ENCODE peak calls at places on chromosomes 3 and 15, in seven cellular contexts. Z is A549, C is prostate gland, N is HepG2, A is GM12878, H is heart left ventricle, L is suprapubic skin. R is an unnamed sample.

GRCh38 chr3:174431717-174432116 is 427.4 kb upstream of the NAALADL2 start:
- DNase-seq in Z (no peak), H (no peak), C (no peak), N (no peak), L (no peak), A (no peak), R (no peak)

GRCh38 chr3:71051893-71052687 is 531.4 kb downstream of the FOXP1 start:
- DNase-seq in A (no peak), N (no peak), Z (no peak), H (no peak), L (no peak), C (no peak), R (no peak)

GRCh38 chr3:155308831-155309230 is 15.3 kb upstream of the STRIT1 start:
- DNase-seq in H (no peak), A (no peak), Z (no peak), L (no peak), N (no peak), C (no peak), R (no peak)

GRCh38 chr3:122936335-122936734 is 91.2 kb downstream of the SEMA5B start:
- DNase-seq in C (peak; percentile 27), L (no peak), N (no peak), A (no peak), Z (no peak), H (no peak), R (no peak)

GRCh38 chr15:73291441-73291840 is 77.3 kb downstream of the HCN4 start:
- DNase-seq in Z (no peak), H (no peak), C (no peak), N (no peak), L (no peak), A (no peak), R (no peak)

GRCh38 chr3:64595253-64595694 is 92.5 kb downstream of the ADAMTS9 start:
- DNase-seq in N (no peak), H (peak; percentile 69), Z (no peak), A (no peak), C (no peak), L (no peak), R (no peak)

GRCh38 chr15:75727851-75728715 is 15.4 kb upstream of the CSPG4 start:
- DNase-seq in H (no peak), A (no peak), N (peak; percentile 23), Z (peak; percentile 69), C (peak; percentile 50), L (no peak), R (no peak)

GRCh38 chr3:98763076-98763475 is at the start of gene ST3GAL6:
- DNase-seq in L (no peak), Z (no peak), A (no peak), H (no peak), C (no peak), N (no peak), R (peak; percentile 1)

GRCh38 chr15:94455297-94455696 is 223.9 kb downstream of the MCTP2 start:
- DNase-seq in H (no peak), Z (no peak), A (no peak), L (no peak), N (no peak), C (no peak), R (no peak)

DNA sequence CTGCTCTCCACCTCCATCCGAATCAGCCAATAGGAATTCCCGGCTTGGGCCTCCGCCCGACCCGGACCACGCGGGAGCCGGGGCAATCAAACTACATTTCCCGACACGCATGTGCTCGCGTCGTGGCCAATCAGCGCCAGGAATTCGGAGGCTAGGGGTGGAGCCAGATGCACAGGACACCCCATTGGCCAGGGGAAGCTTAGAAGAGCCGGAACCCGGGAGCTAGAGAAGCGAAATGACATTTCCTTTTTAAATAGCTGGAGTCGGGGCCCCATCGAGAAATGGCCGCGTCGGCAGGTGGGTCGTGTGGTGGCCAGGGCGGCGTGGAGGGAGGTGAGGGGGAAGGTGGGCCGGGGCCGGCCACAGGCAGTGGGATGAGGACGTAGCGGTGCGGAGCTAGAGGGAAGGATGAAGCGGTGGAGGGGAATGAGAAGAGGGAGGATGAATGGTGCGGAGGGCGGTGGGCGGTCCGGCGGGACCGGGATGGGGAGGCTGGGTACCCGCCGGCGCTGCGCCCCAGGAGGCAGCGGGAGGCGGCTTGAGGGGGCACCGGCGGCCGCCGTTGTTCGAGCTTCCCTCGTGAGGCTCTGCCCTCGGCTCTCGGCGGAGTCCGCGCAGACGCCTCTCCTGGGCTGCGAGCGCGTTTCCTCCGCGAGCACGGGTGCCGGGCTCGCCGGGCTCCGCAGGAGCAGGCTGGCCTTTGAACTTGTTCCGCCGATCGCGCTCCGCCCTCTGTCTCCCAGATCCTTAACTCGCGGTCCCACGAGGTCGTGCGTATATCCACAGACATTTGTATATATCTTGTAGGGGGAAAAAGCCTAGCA is at the start of gene KBTBD8:
- DNase-seq in H (peak; percentile 99), C (peak; percentile 99), Z (peak; percentile 91), A (peak; percentile 96), N (peak; percentile 97), L (peak; percentile 98), R (peak; percentile 96)
- TF ChIP-seq POLR2A in H (no peak), C (peak; percentile 32), Z (peak; percentile 25), A (peak; percentile 74), N (peak; percentile 21), L (no peak), R (no peak)

DNA sequence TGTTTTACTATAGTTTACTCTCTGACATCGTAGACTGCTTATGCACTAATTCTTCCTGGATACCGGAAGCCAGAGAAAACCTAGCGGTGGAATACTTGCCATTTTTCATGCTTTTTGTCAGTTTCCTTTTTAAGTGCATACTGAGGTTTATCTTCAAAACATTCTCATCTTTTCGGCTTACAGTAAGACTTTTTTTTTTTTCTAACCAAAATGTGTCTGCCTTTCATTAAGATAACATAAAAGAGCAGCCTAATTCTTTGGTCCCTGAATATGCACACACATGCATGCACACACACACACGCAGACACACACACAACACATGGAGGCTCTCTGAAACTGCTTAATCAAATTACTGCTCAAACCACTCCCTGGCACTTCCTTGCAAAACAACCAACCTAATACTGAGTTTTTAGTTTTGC is 1.3 kb downstream of the ZNF445 start:
- DNase-seq in A (no peak), C (no peak), L (no peak), Z (no peak), N (no peak), H (no peak), R (no peak)
- H3K27ac ChIP-seq in A (no peak overlapping the region), C (no peak overlapping the region), L (no peak overlapping the region), Z (peak overlapping the region; percentile 24), N (peak overlapping the region; percentile 88), H (no peak overlapping the region), R (no peak overlapping the region)

DNA sequence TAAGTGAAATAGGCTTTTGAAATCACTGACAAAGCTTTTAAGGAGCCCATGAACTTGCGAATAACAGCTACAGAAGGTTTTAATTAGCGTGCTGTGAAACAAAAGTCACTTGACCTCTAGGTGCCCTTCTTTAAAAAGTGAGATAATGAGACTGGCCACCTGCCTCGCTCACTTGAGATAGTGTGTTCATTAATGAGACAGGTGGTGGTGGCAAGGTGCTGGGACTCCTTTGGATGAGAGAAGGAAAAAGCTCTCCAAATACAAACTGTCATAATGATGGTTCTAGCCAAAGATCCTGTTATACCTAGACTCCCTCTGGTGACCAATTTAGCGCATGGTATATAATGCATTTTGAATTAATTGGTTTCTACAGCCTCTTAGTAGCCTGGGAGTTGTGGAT is 22.7 kb upstream of the IREB2 start:
- DNase-seq in H (no peak), L (no peak), N (no peak), Z (peak; percentile 47), C (no peak), A (no peak), R (no peak)
- TF ChIP-seq CTCF in H (peak; percentile 30), L (no peak), N (peak; percentile 26), Z (peak; percentile 59), C (peak; percentile 39), A (no peak), R (no peak)

GRCh38 chr3:187012609-187013051 is 82.3 kb downstream of the ST6GAL1 start:
- DNase-seq in H (peak; percentile 44), Z (no peak), C (no peak), N (no peak), L (no peak), A (no peak), R (no peak)
- TF ChIP-seq POLR2A in H (no peak), Z (no peak), C (no peak), N (no peak), L (no peak), A (peak; percentile 43), R (no peak)

GRCh38 chr15:80976851-80977250 is 12.8 kb downstream of the MESD start:
- DNase-seq in Z (no peak), A (no peak), N (no peak), L (no peak), C (no peak), H (no peak), R (no peak)
- H3K27ac ChIP-seq in Z (no peak overlapping the region), A (no peak overlapping the region), N (no peak overlapping the region), L (no peak overlapping the region), C (no peak overlapping the region), H (no peak overlapping the region), R (no peak overlapping the region)

DNA sequence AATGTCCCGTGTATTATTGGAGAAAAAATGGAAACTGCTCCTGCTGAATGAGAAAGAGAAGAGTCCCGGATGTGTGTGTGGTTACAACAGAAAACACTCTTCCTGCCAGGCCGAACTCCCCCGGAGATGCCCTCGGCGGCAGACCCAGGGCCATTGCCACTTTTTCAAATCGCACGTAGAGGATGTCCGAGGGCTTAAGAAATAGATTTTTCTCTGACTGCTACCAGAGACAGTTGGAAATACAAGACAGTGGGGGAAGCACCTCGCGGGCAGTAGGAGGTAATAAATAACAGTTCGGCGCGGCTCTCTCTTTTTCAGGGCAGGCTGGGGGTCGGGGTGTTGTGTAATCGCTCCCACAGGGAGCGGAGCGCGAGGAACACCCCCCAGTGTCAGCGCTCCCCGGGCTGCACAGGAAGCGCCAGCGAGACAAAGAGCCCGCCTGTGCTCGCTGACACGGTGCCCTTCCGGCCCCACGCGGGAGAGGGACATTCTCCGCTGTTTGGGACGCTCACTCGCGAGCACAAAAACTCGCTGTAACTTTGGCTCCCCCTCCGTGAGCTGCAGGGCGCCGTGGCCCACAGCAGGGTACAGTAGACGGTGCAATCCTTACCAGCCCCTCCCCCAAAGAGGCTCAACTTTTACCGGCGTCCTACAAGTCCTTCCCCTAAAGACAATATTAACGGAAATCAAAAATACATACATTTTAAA is 1.1 kb downstream of the VGLL4 start:
- DNase-seq in Z (peak; percentile 62), L (peak; percentile 85), H (peak; percentile 84), A (peak; percentile 73), N (peak; percentile 70), C (peak; percentile 58), R (no peak)
- TF ChIP-seq CTCF in Z (no peak), L (no peak), H (peak; percentile 23), A (no peak), N (peak; percentile 26), C (no peak), R (no peak)

DNA sequence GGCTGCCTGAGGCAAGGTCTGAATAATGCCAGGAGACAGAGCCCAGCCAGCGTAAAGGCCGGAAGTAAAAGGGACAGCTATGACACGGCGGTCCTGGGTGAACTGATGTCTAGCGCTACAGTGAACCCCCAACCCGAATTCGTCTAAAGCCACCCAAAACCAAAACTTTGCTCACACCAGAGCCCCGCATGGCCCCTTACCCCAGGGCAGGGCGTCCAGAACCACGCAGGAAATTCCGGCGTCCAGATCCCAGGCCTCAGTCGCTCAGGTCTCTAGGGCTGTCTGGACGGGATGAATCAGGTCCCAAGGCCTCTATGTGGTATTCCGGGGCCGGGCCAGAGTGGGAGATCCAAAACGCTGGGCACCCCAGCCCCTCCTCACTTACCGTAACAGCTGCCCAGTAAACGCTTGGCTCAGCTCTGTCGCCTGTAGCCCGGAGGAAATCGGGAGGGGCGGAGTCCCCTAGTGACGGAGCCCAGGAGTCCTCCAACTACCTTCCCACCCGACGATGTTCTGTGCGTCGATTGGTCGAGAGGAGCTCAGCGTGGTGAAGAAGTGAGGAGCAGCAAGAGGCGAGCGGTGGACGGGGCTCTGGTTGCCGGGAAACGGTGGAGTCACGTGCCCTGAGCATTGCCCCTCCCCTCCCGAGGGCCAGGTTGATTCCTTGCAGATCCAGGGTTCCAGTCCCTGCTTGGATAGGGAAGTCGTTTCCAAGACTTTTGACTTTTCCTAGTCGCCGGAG is at the start of gene CCDC32:
- DNase-seq in Z (peak; percentile 97), C (peak; percentile 99), A (peak; percentile 97), L (peak; percentile 99), H (peak; percentile 99), N (peak; percentile 98), R (peak; percentile 89)
- TF ChIP-seq POLR2A in Z (peak; percentile 56), C (peak; percentile 91), A (peak; percentile 90), L (peak; percentile 42), H (no peak), N (peak; percentile 77), R (peak; percentile 82)

R was measured in esophagus squamous epithelium.